ENCODE peak calls at places on chromosomes 3 and 15, in nine cellular contexts. V is naive thymus-derived CD8-positive, alpha-beta T cell; W is globus pallidus; E is posterior cingulate gyrus; F is HFFc6; C is body of pancreas; I is GM20000; D is gastrocnemius medialis; U is ecto neural progenitor cell. Q is an unnamed sample.

GRCh38 chr15:28273468-28273867 is 48.5 kb downstream of the HERC2 start:
- DNase-seq in V (no peak), I (no peak), E (no peak), W (no peak), C (no peak), F (no peak), U (no peak), D (no peak), Q (no peak)

GRCh38 chr15:80844011-80844732 is 65.0 kb downstream of the CEMIP start:
- DNase-seq in D (no peak), I (no peak), V (no peak), W (no peak), C (no peak), E (no peak), U (no peak), F (peak; percentile 46), Q (no peak)

GRCh38 chr3:129211772-129212171 is 28.1 kb upstream of the CNBP start:
- DNase-seq in V (no peak), C (peak; percentile 84), E (no peak), U (no peak), W (no peak), I (no peak), F (peak; percentile 79), D (peak; percentile 95), Q (peak; percentile 76)

GRCh38 chr15:40594429-40594836 is 384 bp downstream of the KNL1 start:
- DNase-seq in C (peak; percentile 27), E (no peak), W (no peak), U (peak; percentile 84), F (peak; percentile 36), D (peak; percentile 26), V (no peak), I (peak; percentile 64), Q (peak; percentile 37)

GRCh38 chr15:57384024-57384423 is 7.7 kb downstream of the CGNL1 start:
- DNase-seq in F (no peak), C (peak; percentile 58), I (no peak), U (no peak), V (no peak), E (no peak), D (no peak), W (no peak), Q (no peak)

GRCh38 chr3:37872413-37873160 is 10.9 kb downstream of the CTDSPL start:
- DNase-seq in U (no peak), V (no peak), F (no peak), I (no peak), D (no peak), E (no peak), W (no peak), C (no peak), Q (no peak)

GRCh38 chr15:29126821-29127461 is 142.7 kb downstream of the NSMCE3 start:
- DNase-seq in I (no peak), D (no peak), U (no peak), E (no peak), C (no peak), V (no peak), F (no peak), W (no peak), Q (no peak)

GRCh38 chr3:136990826-136991225 is 33.0 kb downstream of the IL20RB start:
- DNase-seq in D (no peak), E (no peak), C (no peak), F (no peak), V (no peak), W (no peak), I (no peak), U (no peak), Q (no peak)

GRCh38 chr3:137642831-137643230 is 121.3 kb upstream of the SOX14 start:
- DNase-seq in W (no peak), V (no peak), D (no peak), F (no peak), E (no peak), U (no peak), I (no peak), C (peak; percentile 18), Q (no peak)

GRCh38 chr15:63122002-63122893 is 587 bp downstream of the LACTB start:
- DNase-seq in D (peak; percentile 91), W (peak; percentile 86), F (peak; percentile 61), C (peak; percentile 86), V (peak; percentile 69), E (peak; percentile 63), U (peak; percentile 93), I (peak; percentile 95), Q (peak; percentile 86)

GRCh38 chr3:107429330-107430181 is 52.3 kb downstream of the CCDC54 start:
- DNase-seq in W (peak; percentile 96), F (peak; percentile 80), E (peak; percentile 75), D (peak; percentile 53), C (peak; percentile 72), V (peak; percentile 44), U (peak; percentile 87), I (peak; percentile 84), Q (peak; percentile 69)

GRCh38 chr3:195892355-195893120 is 15.8 kb downstream of the TNK2 start:
- DNase-seq in F (peak; percentile 56), W (peak; percentile 95), U (peak; percentile 65), C (peak; percentile 66), D (peak; percentile 82), V (no peak), E (peak; percentile 70), I (no peak), Q (peak; percentile 90)

GRCh38 chr15:96849501-96849900 is 519.0 kb downstream of the NR2F2 start:
- DNase-seq in V (no peak), D (no peak), U (no peak), F (no peak), C (no peak), E (no peak), I (no peak), W (no peak), Q (no peak)

GRCh38 chr3:86180696-86181095 is 810.3 kb downstream of the VGLL3 start:
- DNase-seq in U (no peak), F (no peak), I (no peak), W (peak; percentile 14), V (no peak), D (no peak), C (no peak), E (no peak), Q (no peak)

GRCh38 chr3:12235691-12236090 is 53.2 kb upstream of the PPARG start:
- DNase-seq in E (no peak), U (no peak), I (no peak), W (no peak), C (no peak), F (no peak), V (no peak), D (no peak), Q (no peak)

GRCh38 chr3:5187920-5188418 is 462 bp downstream of the EDEM1 start:
- DNase-seq in F (peak; percentile 9), D (peak; percentile 34), I (peak; percentile 42), W (no peak), U (no peak), V (peak; percentile 47), C (peak; percentile 46), E (no peak), Q (peak; percentile 72)

GRCh38 chr3:78974181-78974770 is 793.5 kb downstream of the ROBO1 start:
- DNase-seq in W (no peak), C (no peak), U (no peak), E (no peak), F (no peak), I (no peak), V (no peak), D (no peak), Q (no peak)

GRCh38 chr3:142828703-142829304 is 60.1 kb downstream of the PCOLCE2 start:
- DNase-seq in C (peak; percentile 83), I (peak; percentile 71), D (peak; percentile 58), W (peak; percentile 61), V (peak; percentile 26), F (peak; percentile 63), E (peak; percentile 88), U (peak; percentile 80), Q (peak; percentile 81)

GRCh38 chr15:65841121-65841930 is 28.0 kb upstream of the RAB11A start:
- DNase-seq in W (no peak), V (no peak), U (no peak), F (peak; percentile 46), D (no peak), C (no peak), I (no peak), E (peak; percentile 5), Q (peak; percentile 72)

GRCh38 chr3:34363871-34364270 is 565.4 kb downstream of the PDCD6IP start:
- DNase-seq in W (no peak), V (no peak), F (no peak), C (no peak), I (no peak), D (no peak), U (no peak), E (no peak), Q (no peak)

GRCh38 chr15:69093127-69093526 is 67.3 kb upstream of the GLCE start:
- DNase-seq in W (no peak), V (no peak), D (no peak), E (no peak), F (peak; percentile 28), C (no peak), U (peak; percentile 54), I (no peak), Q (no peak)

GRCh38 chr3:58535531-58536500 is 1.2 kb downstream of the ACOX2 start:
- DNase-seq in E (no peak), U (no peak), W (no peak), C (peak; percentile 65), F (no peak), V (no peak), D (no peak), I (peak; percentile 3), Q (no peak)

GRCh38 chr3:125052671-125053303 is 3.0 kb downstream of the HEG1 start:
- DNase-seq in U (no peak), V (no peak), W (peak; percentile 64), C (no peak), D (no peak), F (peak; percentile 87), I (no peak), E (no peak), Q (no peak)

GRCh38 chr15:89972085-89972484 is 29.0 kb upstream of the ZNF710 start:
- DNase-seq in C (no peak), U (no peak), E (no peak), I (no peak), W (no peak), D (no peak), F (no peak), V (no peak), Q (no peak)

GRCh38 chr3:45154641-45155147 is 8.5 kb upstream of the CDCP1 start:
- DNase-seq in I (no peak), V (no peak), D (no peak), F (peak; percentile 73), C (no peak), E (no peak), W (no peak), U (no peak), Q (no peak)

GRCh38 chr15:69414702-69415161 is 583 bp downstream of the KIF23 start:
- DNase-seq in C (peak; percentile 29), U (peak; percentile 74), F (peak; percentile 88), D (no peak), E (no peak), I (peak; percentile 60), W (no peak), V (no peak), Q (peak; percentile 40)

GRCh38 chr3:100411091-100411982 is 10.0 kb downstream of the LNP1 start:
- DNase-seq in U (no peak), E (no peak), C (no peak), D (no peak), I (no peak), F (no peak), W (no peak), V (no peak), Q (no peak)

GRCh38 chr3:141729240-141729639 is 8.9 kb upstream of the RNF7 start:
- DNase-seq in I (no peak), C (no peak), E (no peak), U (no peak), V (no peak), W (no peak), F (no peak), D (no peak), Q (no peak)

GRCh38 chr3:8627541-8627940 is 17.1 kb downstream of the SSUH2 start:
- DNase-seq in D (no peak), C (no peak), W (no peak), E (no peak), I (no peak), V (no peak), F (no peak), U (no peak), Q (no peak)

GRCh38 chr3:183844606-183845005 is 19.2 kb upstream of the MAP6D1 start:
- DNase-seq in D (no peak), V (no peak), E (no peak), W (no peak), I (no peak), F (peak; percentile 86), U (no peak), C (no peak), Q (no peak)

GRCh38 chr3:13080591-13080990 is 7.4 kb upstream of the IQSEC1 start:
- DNase-seq in D (peak; percentile 42), V (no peak), F (no peak), U (no peak), E (no peak), C (no peak), W (no peak), I (no peak), Q (peak; percentile 94)